ENCODE peak calls at places on chromosome 1, in eight cellular contexts. One of them, this sample, is unnamed.

GRCh38 chr1:214717323-214717722 is 114.3 kb downstream of the CENPF start:
- DNase-seq in mammary epithelial cell: no peak
- DNase-seq in lower lobe of right lung: no peak
- DNase-seq in body of pancreas: no peak
- DNase-seq in CD4-positive, alpha-beta T cell: no peak
- DNase-seq in HCT116: no peak
- DNase-seq in IMR-90: no peak
- DNase-seq in GM13977: no peak
- DNase-seq in this sample: no peak

GRCh38 chr1:51294566-51295184 is 35.7 kb downstream of the TTC39A start:
- DNase-seq in mammary epithelial cell: no peak
- DNase-seq in lower lobe of right lung: no peak
- DNase-seq in body of pancreas: no peak
- DNase-seq in CD4-positive, alpha-beta T cell: no peak
- DNase-seq in HCT116: no peak
- DNase-seq in IMR-90: no peak
- DNase-seq in GM13977: no peak
- DNase-seq in this sample: no peak

GRCh38 chr1:43583058-43583457 is 52.4 kb downstream of the PTPRF start:
- DNase-seq in mammary epithelial cell: no peak
- DNase-seq in lower lobe of right lung: no peak
- DNase-seq in body of pancreas: no peak
- DNase-seq in CD4-positive, alpha-beta T cell: no peak
- DNase-seq in HCT116: no peak
- DNase-seq in IMR-90: no peak
- DNase-seq in GM13977: no peak
- DNase-seq in this sample: no peak

GRCh38 chr1:40059292-40059959 is 18.9 kb downstream of the CAP1 start:
- DNase-seq in mammary epithelial cell: peak; percentile 55
- DNase-seq in lower lobe of right lung: no peak
- DNase-seq in body of pancreas: no peak
- DNase-seq in CD4-positive, alpha-beta T cell: no peak
- DNase-seq in HCT116: no peak
- DNase-seq in IMR-90: peak; percentile 70
- DNase-seq in GM13977: no peak
- DNase-seq in this sample: no peak

GRCh38 chr1:207396360-207396759 is 57.8 kb upstream of the CR2 start:
- DNase-seq in mammary epithelial cell: no peak
- DNase-seq in lower lobe of right lung: no peak
- DNase-seq in body of pancreas: no peak
- DNase-seq in CD4-positive, alpha-beta T cell: no peak
- DNase-seq in HCT116: no peak
- DNase-seq in IMR-90: no peak
- DNase-seq in GM13977: no peak
- DNase-seq in this sample: no peak

GRCh38 chr1:20792177-20792576 is 5.1 kb upstream of the HP1BP3 start:
- DNase-seq in mammary epithelial cell: no peak
- DNase-seq in lower lobe of right lung: no peak
- DNase-seq in body of pancreas: peak; percentile 13
- DNase-seq in CD4-positive, alpha-beta T cell: no peak
- DNase-seq in HCT116: no peak
- DNase-seq in IMR-90: peak; percentile 93
- DNase-seq in GM13977: no peak
- DNase-seq in this sample: no peak

GRCh38 chr1:174875306-174875705 is 124.4 kb upstream of the CACYBP start:
- DNase-seq in mammary epithelial cell: peak; percentile 63
- DNase-seq in lower lobe of right lung: peak; percentile 65
- DNase-seq in body of pancreas: peak; percentile 91
- DNase-seq in CD4-positive, alpha-beta T cell: peak; percentile 27
- DNase-seq in HCT116: no peak
- DNase-seq in IMR-90: no peak
- DNase-seq in GM13977: no peak
- DNase-seq in this sample: no peak

GRCh38 chr1:248918126-248918525 is 12.1 kb downstream of the PGBD2 start:
- DNase-seq in mammary epithelial cell: peak; percentile 8
- DNase-seq in lower lobe of right lung: no peak
- DNase-seq in body of pancreas: no peak
- DNase-seq in CD4-positive, alpha-beta T cell: no peak
- DNase-seq in HCT116: no peak
- DNase-seq in IMR-90: no peak
- DNase-seq in GM13977: no peak
- DNase-seq in this sample: no peak

GRCh38 chr1:54583868-54584267 is 35.8 kb downstream of the ACOT11 start:
- DNase-seq in mammary epithelial cell: no peak
- DNase-seq in lower lobe of right lung: no peak
- DNase-seq in body of pancreas: no peak
- DNase-seq in CD4-positive, alpha-beta T cell: no peak
- DNase-seq in HCT116: no peak
- DNase-seq in IMR-90: no peak
- DNase-seq in GM13977: no peak
- DNase-seq in this sample: no peak

GRCh38 chr1:195495720-195496635 is 1112.3 kb downstream of the KCNT2 start:
- DNase-seq in mammary epithelial cell: no peak
- DNase-seq in lower lobe of right lung: no peak
- DNase-seq in body of pancreas: no peak
- DNase-seq in CD4-positive, alpha-beta T cell: no peak
- DNase-seq in HCT116: no peak
- DNase-seq in IMR-90: no peak
- DNase-seq in GM13977: no peak
- DNase-seq in this sample: no peak

GRCh38 chr1:205711105-205712048 is 31.1 kb upstream of the SLC45A3 start:
- DNase-seq in mammary epithelial cell: peak; percentile 55
- DNase-seq in lower lobe of right lung: no peak
- DNase-seq in body of pancreas: peak; percentile 84
- DNase-seq in CD4-positive, alpha-beta T cell: peak; percentile 48
- DNase-seq in HCT116: peak; percentile 68
- DNase-seq in IMR-90: peak; percentile 86
- DNase-seq in GM13977: peak; percentile 67
- DNase-seq in this sample: peak; percentile 70

GRCh38 chr1:150110066-150110465 is 39.6 kb upstream of the PLEKHO1 start:
- DNase-seq in mammary epithelial cell: no peak
- DNase-seq in lower lobe of right lung: no peak
- DNase-seq in body of pancreas: no peak
- DNase-seq in CD4-positive, alpha-beta T cell: no peak
- DNase-seq in HCT116: no peak
- DNase-seq in IMR-90: no peak
- DNase-seq in GM13977: no peak
- DNase-seq in this sample: no peak
- TF ChIP-seq CTCF in mammary epithelial cell: no peak
- TF ChIP-seq CTCF in lower lobe of right lung: no peak
- TF ChIP-seq CTCF in body of pancreas: no peak
- TF ChIP-seq CTCF in CD4-positive, alpha-beta T cell: no peak
- TF ChIP-seq CTCF in HCT116: no peak
- TF ChIP-seq CTCF in IMR-90: no peak
- TF ChIP-seq CTCF in GM13977: no peak
- TF ChIP-seq CTCF in this sample: no peak

GRCh38 chr1:7785108-7785507 is 1.0 kb downstream of the PER3 start:
- DNase-seq in mammary epithelial cell: no peak
- DNase-seq in lower lobe of right lung: no peak
- DNase-seq in body of pancreas: no peak
- DNase-seq in CD4-positive, alpha-beta T cell: no peak
- DNase-seq in HCT116: no peak
- DNase-seq in IMR-90: no peak
- DNase-seq in GM13977: no peak
- DNase-seq in this sample: no peak
- TF ChIP-seq CTCF in mammary epithelial cell: no peak
- TF ChIP-seq CTCF in lower lobe of right lung: no peak
- TF ChIP-seq CTCF in body of pancreas: no peak
- TF ChIP-seq CTCF in CD4-positive, alpha-beta T cell: no peak
- TF ChIP-seq CTCF in HCT116: no peak
- TF ChIP-seq CTCF in IMR-90: no peak
- TF ChIP-seq CTCF in GM13977: no peak
- TF ChIP-seq CTCF in this sample: peak; percentile 31

GRCh38 chr1:218351617-218352438 is 6.7 kb downstream of the TGFB2 start:
- DNase-seq in mammary epithelial cell: peak; percentile 21
- DNase-seq in lower lobe of right lung: no peak
- DNase-seq in body of pancreas: no peak
- DNase-seq in CD4-positive, alpha-beta T cell: no peak
- DNase-seq in HCT116: no peak
- DNase-seq in IMR-90: peak; percentile 66
- DNase-seq in GM13977: peak; percentile 45
- DNase-seq in this sample: no peak
- TF ChIP-seq CTCF in mammary epithelial cell: peak; percentile 54
- TF ChIP-seq CTCF in lower lobe of right lung: peak; percentile 48
- TF ChIP-seq CTCF in body of pancreas: peak; percentile 11
- TF ChIP-seq CTCF in CD4-positive, alpha-beta T cell: peak; percentile 31
- TF ChIP-seq CTCF in HCT116: peak; percentile 23
- TF ChIP-seq CTCF in IMR-90: peak; percentile 59
- TF ChIP-seq CTCF in GM13977: peak; percentile 49
- TF ChIP-seq CTCF in this sample: peak; percentile 84

GRCh38 chr1:2330511-2331199 is 60.7 kb downstream of the MORN1 start:
- DNase-seq in mammary epithelial cell: no peak
- DNase-seq in lower lobe of right lung: peak; percentile 75
- DNase-seq in body of pancreas: peak; percentile 58
- DNase-seq in CD4-positive, alpha-beta T cell: no peak
- DNase-seq in HCT116: no peak
- DNase-seq in IMR-90: peak; percentile 80
- DNase-seq in GM13977: no peak
- DNase-seq in this sample: no peak
- TF ChIP-seq CTCF in mammary epithelial cell: no peak
- TF ChIP-seq CTCF in lower lobe of right lung: no peak
- TF ChIP-seq CTCF in body of pancreas: no peak
- TF ChIP-seq CTCF in CD4-positive, alpha-beta T cell: no peak
- TF ChIP-seq CTCF in HCT116: no peak
- TF ChIP-seq CTCF in IMR-90: no peak
- TF ChIP-seq CTCF in GM13977: no peak
- TF ChIP-seq CTCF in this sample: no peak

GRCh38 chr1:181497870-181498269 is 14.6 kb downstream of the CACNA1E start:
- DNase-seq in mammary epithelial cell: no peak
- DNase-seq in lower lobe of right lung: no peak
- DNase-seq in body of pancreas: no peak
- DNase-seq in CD4-positive, alpha-beta T cell: no peak
- DNase-seq in HCT116: no peak
- DNase-seq in IMR-90: no peak
- DNase-seq in GM13977: no peak
- DNase-seq in this sample: no peak
- TF ChIP-seq CTCF in mammary epithelial cell: no peak
- TF ChIP-seq CTCF in lower lobe of right lung: no peak
- TF ChIP-seq CTCF in body of pancreas: no peak
- TF ChIP-seq CTCF in CD4-positive, alpha-beta T cell: no peak
- TF ChIP-seq CTCF in HCT116: peak; percentile 36
- TF ChIP-seq CTCF in IMR-90: no peak
- TF ChIP-seq CTCF in GM13977: peak; percentile 21
- TF ChIP-seq CTCF in this sample: peak; percentile 20

GRCh38 chr1:166017395-166017794 is 149.4 kb downstream of the FAM78B start:
- DNase-seq in mammary epithelial cell: no peak
- DNase-seq in lower lobe of right lung: no peak
- DNase-seq in body of pancreas: no peak
- DNase-seq in CD4-positive, alpha-beta T cell: no peak
- DNase-seq in HCT116: no peak
- DNase-seq in IMR-90: no peak
- DNase-seq in GM13977: no peak
- DNase-seq in this sample: no peak
- TF ChIP-seq CTCF in mammary epithelial cell: no peak
- TF ChIP-seq CTCF in lower lobe of right lung: no peak
- TF ChIP-seq CTCF in body of pancreas: no peak
- TF ChIP-seq CTCF in CD4-positive, alpha-beta T cell: no peak
- TF ChIP-seq CTCF in HCT116: peak; percentile 48
- TF ChIP-seq CTCF in IMR-90: no peak
- TF ChIP-seq CTCF in GM13977: peak; percentile 38
- TF ChIP-seq CTCF in this sample: peak; percentile 30